ENCODE peak calls at places on chromosome 5, in ten cellular contexts. One of them, this sample, is unnamed.

GRCh38 chr5:172866802-172867748 is 33.0 kb downstream of the ERGIC1 start:
- DNase-seq in spleen: peak; percentile 66
- DNase-seq in Karpas-422: no peak
- DNase-seq in cardiac muscle cell: no peak
- DNase-seq in tibial artery: peak; percentile 81
- DNase-seq in HepG2: no peak
- DNase-seq in BE2C: no peak
- DNase-seq in astrocyte: no peak
- DNase-seq in effector memory CD4-positive, alpha-beta T cell: no peak
- DNase-seq in esophagus muscularis mucosa: no peak
- DNase-seq in this sample: no peak

GRCh38 chr5:139014726-139015125 is 139.6 kb upstream of the LRRTM2 start:
- DNase-seq in spleen: no peak
- DNase-seq in Karpas-422: no peak
- DNase-seq in cardiac muscle cell: peak; percentile 73
- DNase-seq in tibial artery: no peak
- DNase-seq in HepG2: no peak
- DNase-seq in BE2C: no peak
- DNase-seq in astrocyte: peak; percentile 88
- DNase-seq in effector memory CD4-positive, alpha-beta T cell: no peak
- DNase-seq in esophagus muscularis mucosa: no peak
- DNase-seq in this sample: no peak

GRCh38 chr5:68257207-68257606 is 41.7 kb downstream of the PIK3R1 start:
- DNase-seq in spleen: no peak
- DNase-seq in Karpas-422: no peak
- DNase-seq in cardiac muscle cell: no peak
- DNase-seq in tibial artery: no peak
- DNase-seq in HepG2: no peak
- DNase-seq in BE2C: no peak
- DNase-seq in astrocyte: no peak
- DNase-seq in effector memory CD4-positive, alpha-beta T cell: no peak
- DNase-seq in esophagus muscularis mucosa: no peak
- DNase-seq in this sample: no peak

GRCh38 chr5:88760512-88760911 is 122.5 kb downstream of the MEF2C start:
- DNase-seq in spleen: no peak
- DNase-seq in Karpas-422: no peak
- DNase-seq in cardiac muscle cell: no peak
- DNase-seq in tibial artery: no peak
- DNase-seq in HepG2: no peak
- DNase-seq in BE2C: no peak
- DNase-seq in astrocyte: no peak
- DNase-seq in effector memory CD4-positive, alpha-beta T cell: no peak
- DNase-seq in esophagus muscularis mucosa: no peak
- DNase-seq in this sample: no peak

GRCh38 chr5:149838881-149839739 is 105.5 kb downstream of the PDE6A start:
- DNase-seq in spleen: peak; percentile 48
- DNase-seq in Karpas-422: no peak
- DNase-seq in cardiac muscle cell: peak; percentile 31
- DNase-seq in tibial artery: no peak
- DNase-seq in HepG2: no peak
- DNase-seq in BE2C: no peak
- DNase-seq in astrocyte: peak; percentile 60
- DNase-seq in effector memory CD4-positive, alpha-beta T cell: no peak
- DNase-seq in esophagus muscularis mucosa: no peak
- DNase-seq in this sample: no peak

GRCh38 chr5:90548069-90548593 is 10.5 kb upstream of the ADGRV1 start:
- DNase-seq in spleen: no peak
- DNase-seq in Karpas-422: no peak
- DNase-seq in cardiac muscle cell: no peak
- DNase-seq in tibial artery: no peak
- DNase-seq in HepG2: peak; percentile 66
- DNase-seq in BE2C: peak; percentile 16
- DNase-seq in astrocyte: peak; percentile 15
- DNase-seq in effector memory CD4-positive, alpha-beta T cell: no peak
- DNase-seq in esophagus muscularis mucosa: no peak
- DNase-seq in this sample: peak; percentile 81

GRCh38 chr5:128736567-128736966 is 198.5 kb upstream of the FBN2 start:
- DNase-seq in spleen: no peak
- DNase-seq in Karpas-422: no peak
- DNase-seq in cardiac muscle cell: peak; percentile 83
- DNase-seq in tibial artery: no peak
- DNase-seq in HepG2: no peak
- DNase-seq in BE2C: no peak
- DNase-seq in astrocyte: peak; percentile 40
- DNase-seq in effector memory CD4-positive, alpha-beta T cell: no peak
- DNase-seq in esophagus muscularis mucosa: no peak
- DNase-seq in this sample: no peak

GRCh38 chr5:22780756-22781155 is 72.4 kb downstream of the CDH12 start:
- DNase-seq in spleen: no peak
- DNase-seq in Karpas-422: no peak
- DNase-seq in cardiac muscle cell: no peak
- DNase-seq in tibial artery: no peak
- DNase-seq in HepG2: no peak
- DNase-seq in BE2C: no peak
- DNase-seq in astrocyte: no peak
- DNase-seq in effector memory CD4-positive, alpha-beta T cell: no peak
- DNase-seq in esophagus muscularis mucosa: no peak
- DNase-seq in this sample: no peak

GRCh38 chr5:62473209-62473608 is 60.6 kb downstream of the IPO11 start:
- DNase-seq in spleen: no peak
- DNase-seq in Karpas-422: no peak
- DNase-seq in cardiac muscle cell: no peak
- DNase-seq in tibial artery: no peak
- DNase-seq in HepG2: no peak
- DNase-seq in BE2C: no peak
- DNase-seq in astrocyte: no peak
- DNase-seq in effector memory CD4-positive, alpha-beta T cell: no peak
- DNase-seq in esophagus muscularis mucosa: no peak
- DNase-seq in this sample: no peak

GRCh38 chr5:109692011-109692410 is 2.3 kb downstream of the MAN2A1 start:
- DNase-seq in spleen: no peak
- DNase-seq in Karpas-422: no peak
- DNase-seq in cardiac muscle cell: peak; percentile 52
- DNase-seq in tibial artery: no peak
- DNase-seq in HepG2: no peak
- DNase-seq in BE2C: no peak
- DNase-seq in astrocyte: peak; percentile 48
- DNase-seq in effector memory CD4-positive, alpha-beta T cell: no peak
- DNase-seq in esophagus muscularis mucosa: no peak
- DNase-seq in this sample: no peak

GRCh38 chr5:83895860-83896259 is 175.2 kb upstream of the HAPLN1 start:
- DNase-seq in spleen: no peak
- DNase-seq in Karpas-422: no peak
- DNase-seq in cardiac muscle cell: no peak
- DNase-seq in tibial artery: no peak
- DNase-seq in HepG2: no peak
- DNase-seq in BE2C: no peak
- DNase-seq in astrocyte: no peak
- DNase-seq in effector memory CD4-positive, alpha-beta T cell: no peak
- DNase-seq in esophagus muscularis mucosa: no peak
- DNase-seq in this sample: no peak

GRCh38 chr5:168881427-168882149 is 302.4 kb upstream of the PANK3 start:
- DNase-seq in spleen: no peak
- DNase-seq in Karpas-422: peak; percentile 79
- DNase-seq in cardiac muscle cell: no peak
- DNase-seq in tibial artery: no peak
- DNase-seq in HepG2: no peak
- DNase-seq in BE2C: peak; percentile 86
- DNase-seq in astrocyte: no peak
- DNase-seq in effector memory CD4-positive, alpha-beta T cell: no peak
- DNase-seq in esophagus muscularis mucosa: no peak
- DNase-seq in this sample: no peak

GRCh38 chr5:142017832-142018427 is 5.1 kb upstream of the GNPDA1 start:
- DNase-seq in spleen: no peak
- DNase-seq in Karpas-422: peak; percentile 41
- DNase-seq in cardiac muscle cell: peak; percentile 54
- DNase-seq in tibial artery: no peak
- DNase-seq in HepG2: no peak
- DNase-seq in BE2C: no peak
- DNase-seq in astrocyte: peak; percentile 92
- DNase-seq in effector memory CD4-positive, alpha-beta T cell: no peak
- DNase-seq in esophagus muscularis mucosa: no peak
- DNase-seq in this sample: no peak

GRCh38 chr5:14588758-14589543 is 7.4 kb downstream of the OTULINL start:
- DNase-seq in spleen: no peak
- DNase-seq in Karpas-422: no peak
- DNase-seq in cardiac muscle cell: no peak
- DNase-seq in tibial artery: no peak
- DNase-seq in HepG2: no peak
- DNase-seq in BE2C: no peak
- DNase-seq in astrocyte: no peak
- DNase-seq in effector memory CD4-positive, alpha-beta T cell: no peak
- DNase-seq in esophagus muscularis mucosa: no peak
- DNase-seq in this sample: peak; percentile 74

GRCh38 chr5:14591548-14591947 is 10.0 kb downstream of the OTULINL start:
- DNase-seq in spleen: no peak
- DNase-seq in Karpas-422: no peak
- DNase-seq in cardiac muscle cell: no peak
- DNase-seq in tibial artery: no peak
- DNase-seq in HepG2: no peak
- DNase-seq in BE2C: no peak
- DNase-seq in astrocyte: peak; percentile 9
- DNase-seq in effector memory CD4-positive, alpha-beta T cell: no peak
- DNase-seq in esophagus muscularis mucosa: no peak
- DNase-seq in this sample: no peak

GRCh38 chr5:14588145-14588544 is 6.6 kb downstream of the OTULINL start:
- DNase-seq in spleen: no peak
- DNase-seq in Karpas-422: no peak
- DNase-seq in cardiac muscle cell: no peak
- DNase-seq in tibial artery: no peak
- DNase-seq in HepG2: no peak
- DNase-seq in BE2C: no peak
- DNase-seq in astrocyte: no peak
- DNase-seq in effector memory CD4-positive, alpha-beta T cell: no peak
- DNase-seq in esophagus muscularis mucosa: no peak
- DNase-seq in this sample: no peak

GRCh38 chr5:14593326-14594036 is 11.9 kb downstream of the OTULINL start:
- DNase-seq in spleen: no peak
- DNase-seq in Karpas-422: no peak
- DNase-seq in cardiac muscle cell: no peak
- DNase-seq in tibial artery: no peak
- DNase-seq in HepG2: no peak
- DNase-seq in BE2C: no peak
- DNase-seq in astrocyte: peak; percentile 52
- DNase-seq in effector memory CD4-positive, alpha-beta T cell: no peak
- DNase-seq in esophagus muscularis mucosa: no peak
- DNase-seq in this sample: no peak

GRCh38 chr5:14590949-14591348 is 9.4 kb downstream of the OTULINL start:
- DNase-seq in spleen: no peak
- DNase-seq in Karpas-422: no peak
- DNase-seq in cardiac muscle cell: no peak
- DNase-seq in tibial artery: no peak
- DNase-seq in HepG2: no peak
- DNase-seq in BE2C: peak; percentile 46
- DNase-seq in astrocyte: no peak
- DNase-seq in effector memory CD4-positive, alpha-beta T cell: no peak
- DNase-seq in esophagus muscularis mucosa: no peak
- DNase-seq in this sample: no peak
- H3K4me3 ChIP-seq in spleen: no peak overlapping the region
- H3K4me3 ChIP-seq in Karpas-422: no peak overlapping the region
- H3K4me3 ChIP-seq in cardiac muscle cell: no peak overlapping the region
- H3K4me3 ChIP-seq in tibial artery: no peak overlapping the region
- H3K4me3 ChIP-seq in HepG2: no peak overlapping the region
- H3K4me3 ChIP-seq in BE2C: no peak overlapping the region
- H3K4me3 ChIP-seq in astrocyte: no peak overlapping the region
- H3K4me3 ChIP-seq in effector memory CD4-positive, alpha-beta T cell: no peak overlapping the region
- H3K4me3 ChIP-seq in esophagus muscularis mucosa: no peak overlapping the region
- H3K4me3 ChIP-seq in this sample: no peak overlapping the region

GRCh38 chr5:1034421-1034905 is 25.9 kb downstream of the NKD2 start:
- DNase-seq in spleen: no peak
- DNase-seq in Karpas-422: no peak
- DNase-seq in cardiac muscle cell: no peak
- DNase-seq in tibial artery: no peak
- DNase-seq in HepG2: no peak
- DNase-seq in BE2C: peak; percentile 33
- DNase-seq in astrocyte: no peak
- DNase-seq in effector memory CD4-positive, alpha-beta T cell: no peak
- DNase-seq in esophagus muscularis mucosa: no peak
- DNase-seq in this sample: no peak

GRCh38 chr5:1033606-1034420 is 25.2 kb downstream of the NKD2 start:
- DNase-seq in spleen: no peak
- DNase-seq in Karpas-422: no peak
- DNase-seq in cardiac muscle cell: no peak
- DNase-seq in tibial artery: no peak
- DNase-seq in HepG2: no peak
- DNase-seq in BE2C: no peak
- DNase-seq in astrocyte: no peak
- DNase-seq in effector memory CD4-positive, alpha-beta T cell: no peak
- DNase-seq in esophagus muscularis mucosa: no peak
- DNase-seq in this sample: no peak

GRCh38 chr5:1032551-1033027 is 24.0 kb downstream of the NKD2 start:
- DNase-seq in spleen: no peak
- DNase-seq in Karpas-422: no peak
- DNase-seq in cardiac muscle cell: no peak
- DNase-seq in tibial artery: no peak
- DNase-seq in HepG2: no peak
- DNase-seq in BE2C: peak; percentile 4
- DNase-seq in astrocyte: no peak
- DNase-seq in effector memory CD4-positive, alpha-beta T cell: no peak
- DNase-seq in esophagus muscularis mucosa: no peak
- DNase-seq in this sample: no peak

GRCh38 chr5:1032011-1032410 is 23.4 kb downstream of the NKD2 start:
- DNase-seq in spleen: no peak
- DNase-seq in Karpas-422: no peak
- DNase-seq in cardiac muscle cell: no peak
- DNase-seq in tibial artery: no peak
- DNase-seq in HepG2: no peak
- DNase-seq in BE2C: no peak
- DNase-seq in astrocyte: no peak
- DNase-seq in effector memory CD4-positive, alpha-beta T cell: no peak
- DNase-seq in esophagus muscularis mucosa: no peak
- DNase-seq in this sample: no peak

GRCh38 chr5:1033178-1033577 is 24.6 kb downstream of the NKD2 start:
- DNase-seq in spleen: no peak
- DNase-seq in Karpas-422: no peak
- DNase-seq in cardiac muscle cell: no peak
- DNase-seq in tibial artery: no peak
- DNase-seq in HepG2: no peak
- DNase-seq in BE2C: peak; percentile 8
- DNase-seq in astrocyte: no peak
- DNase-seq in effector memory CD4-positive, alpha-beta T cell: no peak
- DNase-seq in esophagus muscularis mucosa: no peak
- DNase-seq in this sample: no peak
- H3K9me3 ChIP-seq in spleen: no peaks in the 10 kb centered on the region
- H3K9me3 ChIP-seq in Karpas-422: no peaks in the 10 kb centered on the region
- H3K9me3 ChIP-seq in cardiac muscle cell: no peaks in the 10 kb centered on the region
- H3K9me3 ChIP-seq in tibial artery: no peaks in the 10 kb centered on the region
- H3K9me3 ChIP-seq in HepG2: no peaks in the 10 kb centered on the region
- H3K9me3 ChIP-seq in BE2C: no peaks in the 10 kb centered on the region
- H3K9me3 ChIP-seq in astrocyte: no peaks in the 10 kb centered on the region
- H3K9me3 ChIP-seq in effector memory CD4-positive, alpha-beta T cell: no peaks in the 10 kb centered on the region
- H3K9me3 ChIP-seq in esophagus muscularis mucosa: no peaks in the 10 kb centered on the region
- H3K9me3 ChIP-seq in this sample: no peaks in the 10 kb centered on the region

GRCh38 chr5:177092178-177093081 is 5.7 kb downstream of the FGFR4 start:
- DNase-seq in spleen: no peak
- DNase-seq in Karpas-422: no peak
- DNase-seq in cardiac muscle cell: no peak
- DNase-seq in tibial artery: no peak
- DNase-seq in HepG2: no peak
- DNase-seq in BE2C: no peak
- DNase-seq in astrocyte: no peak
- DNase-seq in effector memory CD4-positive, alpha-beta T cell: no peak
- DNase-seq in esophagus muscularis mucosa: no peak
- DNase-seq in this sample: no peak
- H3K4me3 ChIP-seq in spleen: no peak overlapping the region
- H3K4me3 ChIP-seq in Karpas-422: no peak overlapping the region
- H3K4me3 ChIP-seq in cardiac muscle cell: no peak overlapping the region
- H3K4me3 ChIP-seq in tibial artery: no peak overlapping the region
- H3K4me3 ChIP-seq in HepG2: no peak overlapping the region
- H3K4me3 ChIP-seq in BE2C: no peak overlapping the region
- H3K4me3 ChIP-seq in astrocyte: no peak overlapping the region
- H3K4me3 ChIP-seq in effector memory CD4-positive, alpha-beta T cell: no peak overlapping the region
- H3K4me3 ChIP-seq in esophagus muscularis mucosa: no peak overlapping the region
- H3K4me3 ChIP-seq in this sample: no peak overlapping the region

GRCh38 chr5:33361781-33362180 is 79.0 kb upstream of the TARS1 start:
- DNase-seq in spleen: no peak
- DNase-seq in Karpas-422: no peak
- DNase-seq in cardiac muscle cell: peak; percentile 45
- DNase-seq in tibial artery: no peak
- DNase-seq in HepG2: no peak
- DNase-seq in BE2C: no peak
- DNase-seq in astrocyte: no peak
- DNase-seq in effector memory CD4-positive, alpha-beta T cell: no peak
- DNase-seq in esophagus muscularis mucosa: no peak
- DNase-seq in this sample: no peak
- H3K9me3 ChIP-seq in spleen: no peaks in the 10 kb centered on the region
- H3K9me3 ChIP-seq in Karpas-422: no peaks in the 10 kb centered on the region
- H3K9me3 ChIP-seq in cardiac muscle cell: no peaks in the 10 kb centered on the region
- H3K9me3 ChIP-seq in tibial artery: no peaks in the 10 kb centered on the region
- H3K9me3 ChIP-seq in HepG2: no peaks in the 10 kb centered on the region
- H3K9me3 ChIP-seq in BE2C: no peaks in the 10 kb centered on the region
- H3K9me3 ChIP-seq in astrocyte: no peaks in the 10 kb centered on the region
- H3K9me3 ChIP-seq in effector memory CD4-positive, alpha-beta T cell: no peaks in the 10 kb centered on the region
- H3K9me3 ChIP-seq in esophagus muscularis mucosa: no peaks in the 10 kb centered on the region
- H3K9me3 ChIP-seq in this sample: no peaks in the 10 kb centered on the region

This sample was measured in upper lobe of right lung.